ENCODE peak calls at places on chromosomes 16 and 17, in eight cellular contexts. R, W, M, Y, S, T, O and J are unnamed samples. For H3K4me1, the result is how much of the 10 kb centered on the place peaks cover.

GRCh38 chr17:36930501-36930900 is 6.8 kb upstream of the LHX1 start:
- DNase-seq in R (no peak), T (no peak), W (no peak), O (no peak), M (no peak), Y (no peak), S (no peak), J (no peak)

GRCh38 chr16:31869511-31870201 is 4.0 kb upstream of the ZNF267 start:
- DNase-seq in Y (peak), S (peak), W (peak), O (no peak), T (peak), M (no peak), R (peak), J (peak)

GRCh38 chr17:35871415-35871814 is 2.7 kb upstream of the HEATR9 start:
- DNase-seq in Y (no peak), W (no peak), M (no peak), T (peak), S (no peak), R (no peak), O (no peak), J (no peak)

GRCh38 chr16:27285676-27286196 is 17.2 kb upstream of the NSMCE1 start:
- DNase-seq in S (no peak), W (peak), Y (peak), T (peak), R (no peak), M (no peak), O (no peak), J (no peak)

GRCh38 chr17:82333279-82334171 is at the start of gene SECTM1:
- DNase-seq in S (no peak), M (peak), O (peak), Y (peak), W (peak), T (peak), R (peak), J (peak)

GRCh38 chr17:2289878-2290478 is 13.6 kb downstream of the SMG6 start:
- DNase-seq in O (no peak), Y (no peak), T (no peak), M (no peak), S (no peak), W (no peak), R (peak), J (no peak)

GRCh38 chr16:12110361-12111107 is 134.0 kb downstream of the SNX29 start:
- DNase-seq in M (no peak), S (no peak), T (no peak), O (no peak), R (no peak), Y (no peak), W (no peak), J (no peak)

GRCh38 chr16:715448-716249 is 731 bp downstream of the METRN start:
- DNase-seq in Y (no peak), S (no peak), O (no peak), W (no peak), M (peak), R (no peak), T (no peak), J (no peak)

GRCh38 chr16:23739516-23739915 is 15.3 kb upstream of the CHP2 start:
- DNase-seq in W (no peak), R (no peak), S (no peak), T (no peak), Y (no peak), M (no peak), O (no peak), J (no peak)

GRCh38 chr16:27097671-27098275 is 31.0 kb downstream of the C16orf82 start:
- DNase-seq in R (no peak), O (no peak), S (no peak), Y (no peak), W (no peak), M (no peak), T (peak), J (peak)

GRCh38 chr16:15694499-15694898 is 44.5 kb downstream of the NDE1 start:
- DNase-seq in T (no peak), S (no peak), M (no peak), Y (no peak), W (no peak), R (no peak), O (no peak), J (no peak)
- H3K27ac ChIP-seq in T (no peak), S (no peak), M (no peak), Y (no peak), W (no peak), R (no peak), O (no peak), J (no peak)

GRCh38 chr17:78058001-78058400 is 70.6 kb downstream of the TMC6 start:
- DNase-seq in O (no peak), S (no peak), R (no peak), Y (no peak), W (no peak), M (no peak), T (no peak), J (no peak)
- H3K4me1 ChIP-seq in O (under half), S (under half), R (under half), Y (under half), W (under half), M (under half), T (under half), J (under half)

GRCh38 chr16:81880816-81881215 is 101.7 kb downstream of the PLCG2 start:
- DNase-seq in S (no peak), R (no peak), M (no peak), T (no peak), Y (no peak), O (no peak), W (no peak), J (no peak)
- H3K27ac ChIP-seq in S (no peak), R (no peak), M (no peak), T (no peak), Y (no peak), O (no peak), W (no peak), J (no peak)

GRCh38 chr16:88771294-88771772 is 13.7 kb downstream of the PIEZO1 start:
- DNase-seq in R (no peak), S (no peak), M (no peak), Y (no peak), W (no peak), O (no peak), T (no peak), J (peak)
- H3K4me1 ChIP-seq in R (under half), S (half or more), M (under half), Y (half or more), W (under half), O (half or more), T (half or more), J (half or more)

DNA sequence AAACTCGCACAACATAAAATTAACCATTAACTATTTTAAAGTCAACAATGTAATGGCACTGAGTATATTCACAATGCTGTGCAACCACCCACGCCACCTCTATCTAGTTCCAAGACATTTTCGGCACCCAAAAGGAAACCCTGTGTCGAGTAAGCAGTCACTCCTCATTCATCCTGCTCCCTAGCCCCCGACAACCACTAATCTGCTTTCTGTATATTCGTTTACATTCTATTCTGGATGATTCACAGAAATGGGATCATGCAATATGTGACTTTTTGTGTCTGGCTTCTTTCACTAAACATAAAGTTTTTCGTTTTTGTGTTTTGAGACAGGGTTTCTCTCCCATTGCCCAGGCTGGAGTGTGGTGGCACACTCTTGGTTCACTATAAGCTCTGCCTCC is 42.2 kb upstream of the HAPSTR1 start:
- DNase-seq in O (no peak), S (no peak), Y (no peak), R (no peak), M (no peak), W (no peak), T (peak), J (no peak)
- H3K27ac ChIP-seq in O (no peak), S (no peak), Y (no peak), R (no peak), M (no peak), W (no peak), T (no peak), J (no peak)